ENCODE peak calls at places on chromosomes 3 and 15, in six cellular contexts. D is NCI-H774; J is activated CD8-positive, alpha-beta memory T cell treated with anti-CD3 and anti-CD28 coated beads for 1 hour; V is ascending aorta; W is GM20000; A is D341Med. Q is an unnamed sample.

GRCh38 chr3:29313981-29314726 is 33.3 kb downstream of the RBMS3 start:
- DNase-seq in A (no peak), J (no peak), V (no peak), W (no peak), D (no peak), Q (no peak)

GRCh38 chr3:65685621-65686020 is 353.1 kb downstream of the MAGI1 start:
- DNase-seq in W (no peak), V (no peak), A (no peak), D (no peak), J (no peak), Q (no peak)

GRCh38 chr15:28861031-28861534 is 12.6 kb upstream of the GOLGA6L7 start:
- DNase-seq in D (no peak), W (no peak), V (no peak), A (no peak), J (no peak), Q (no peak)

GRCh38 chr3:188331166-188331565 is 177.2 kb downstream of the LPP start:
- DNase-seq in W (no peak), J (no peak), V (no peak), D (no peak), A (no peak), Q (no peak)

GRCh38 chr3:114706591-114707224 is 412.9 kb downstream of the TIGIT start:
- DNase-seq in D (no peak), J (no peak), V (no peak), A (no peak), W (peak), Q (no peak)

GRCh38 chr3:194985031-194985578 is 285.9 kb downstream of the XXYLT1 start:
- DNase-seq in J (no peak), D (peak), W (no peak), A (no peak), V (peak), Q (peak)

GRCh38 chr3:132134611-132135010 is 99.8 kb upstream of the CPNE4 start:
- DNase-seq in D (no peak), V (no peak), J (no peak), A (no peak), W (no peak), Q (no peak)

GRCh38 chr3:149395107-149396089 is 17.9 kb upstream of the TM4SF1 start:
- DNase-seq in D (no peak), V (no peak), A (no peak), W (no peak), J (no peak), Q (no peak)

GRCh38 chr3:119508172-119508845 is 10.0 kb downstream of the TIMMDC1 start:
- DNase-seq in D (no peak), V (no peak), J (no peak), A (no peak), W (peak), Q (no peak)

GRCh38 chr15:69133862-69134519 is 26.4 kb upstream of the GLCE start:
- DNase-seq in A (no peak), V (no peak), W (no peak), D (no peak), J (no peak), Q (no peak)

GRCh38 chr3:17110665-17111396 is 226.1 kb downstream of the PLCL2 start:
- DNase-seq in J (no peak), D (no peak), W (no peak), A (no peak), V (no peak), Q (no peak)

GRCh38 chr15:91541286-91541685 is 312.2 kb upstream of the SLCO3A1 start:
- DNase-seq in J (no peak), A (no peak), D (no peak), V (no peak), W (no peak), Q (no peak)

GRCh38 chr3:149396476-149396875 is 19.0 kb upstream of the TM4SF1 start:
- DNase-seq in D (no peak), W (no peak), A (no peak), J (no peak), V (no peak), Q (no peak)

GRCh38 chr15:60115579-60116415 is 111.7 kb downstream of the FOXB1 start:
- DNase-seq in W (no peak), D (no peak), A (no peak), J (no peak), V (no peak), Q (no peak)

GRCh38 chr3:128585189-128585588 is 65.4 kb downstream of the RPN1 start:
- DNase-seq in J (no peak), V (no peak), W (no peak), A (no peak), D (no peak), Q (no peak)

GRCh38 chr3:126552688-126553283 is 5.9 kb downstream of the C3orf22 start:
- DNase-seq in A (peak), J (no peak), V (no peak), D (no peak), W (no peak), Q (no peak)

GRCh38 chr3:58607816-58608215 is 30.6 kb upstream of the FAM107A start:
- DNase-seq in J (no peak), A (no peak), D (no peak), W (no peak), V (no peak), Q (no peak)

GRCh38 chr3:187188931-187189330 is 8.4 kb upstream of the RTP1 start:
- DNase-seq in D (no peak), W (no peak), A (no peak), V (no peak), J (no peak), Q (no peak)

GRCh38 chr15:101451192-101451799 is 38.2 kb downstream of the PCSK6 start:
- DNase-seq in V (no peak), J (no peak), A (no peak), W (no peak), D (no peak), Q (no peak)

GRCh38 chr3:8822141-8822540 is 52.7 kb upstream of the OXTR start:
- DNase-seq in D (no peak), V (no peak), W (no peak), A (no peak), J (no peak), Q (no peak)

GRCh38 chr15:76533060-76533955 is 196.7 kb downstream of the ISL2 start:
- DNase-seq in V (no peak), A (no peak), J (no peak), D (peak), W (no peak), Q (no peak)

GRCh38 chr3:194806991-194807685 is 121.5 kb downstream of the FAM43A start:
- DNase-seq in A (no peak), D (no peak), W (no peak), J (no peak), V (no peak), Q (no peak)

GRCh38 chr15:66595937-66596545 is 30.2 kb upstream of the LCTL start:
- DNase-seq in W (no peak), A (no peak), V (no peak), D (no peak), J (no peak), Q (no peak)